ENCODE peak calls at places on chromosomes 16 and 17, in six cellular contexts. M is left lung, G is PC-9, Y is BE2C, N is esophagus squamous epithelium, Z is IMR-90. T is an unnamed sample. For H3K36me3 and H3K9me3, the result is how much of the 10 kb centered on the place peaks cover.

GRCh38 chr16:86827521-86827920 is 249.2 kb downstream of the FOXL1 start:
- DNase-seq in M (no peak), Y (no peak), Z (no peak), N (no peak), G (no peak), T (no peak)

GRCh38 chr16:52545544-52546262 is 1.2 kb downstream of the TOX3 start:
- DNase-seq in Y (peak), G (no peak), Z (no peak), M (no peak), N (no peak), T (no peak)

GRCh38 chr17:63497708-63498483 is 21.0 kb downstream of the ACE start:
- DNase-seq in N (no peak), Y (peak), M (no peak), G (no peak), Z (peak), T (no peak)

GRCh38 chr17:43844241-43844640 is 2.7 kb upstream of the CD300LG start:
- DNase-seq in M (no peak), G (no peak), Z (no peak), N (no peak), Y (no peak), T (no peak)

GRCh38 chr16:26413780-26414179 is 652.9 kb upstream of the C16orf82 start:
- DNase-seq in Y (no peak), G (no peak), Z (no peak), N (no peak), M (no peak), T (no peak)

GRCh38 chr17:37518816-37519215 is 29.1 kb downstream of the DUSP14 start:
- DNase-seq in N (no peak), G (no peak), Y (no peak), Z (no peak), M (no peak), T (no peak)

GRCh38 chr16:68197250-68197649 is 38.7 kb downstream of the ESRP2 start:
- DNase-seq in Y (no peak), M (no peak), N (no peak), Z (peak), G (no peak), T (no peak)

GRCh38 chr17:76383645-76384221 is 676 bp upstream of the SPHK1 start:
- DNase-seq in Y (peak), Z (peak), N (no peak), M (peak), G (no peak), T (peak)

GRCh38 chr17:28733346-28733745 is 4.8 kb downstream of the NEK8 start:
- DNase-seq in N (no peak), M (no peak), Z (no peak), Y (no peak), G (no peak), T (no peak)

GRCh38 chr17:48546924-48547838 is 2.3 kb upstream of the HOXB2 start:
- DNase-seq in G (no peak), Z (peak), N (no peak), M (no peak), Y (no peak), T (no peak)

DNA sequence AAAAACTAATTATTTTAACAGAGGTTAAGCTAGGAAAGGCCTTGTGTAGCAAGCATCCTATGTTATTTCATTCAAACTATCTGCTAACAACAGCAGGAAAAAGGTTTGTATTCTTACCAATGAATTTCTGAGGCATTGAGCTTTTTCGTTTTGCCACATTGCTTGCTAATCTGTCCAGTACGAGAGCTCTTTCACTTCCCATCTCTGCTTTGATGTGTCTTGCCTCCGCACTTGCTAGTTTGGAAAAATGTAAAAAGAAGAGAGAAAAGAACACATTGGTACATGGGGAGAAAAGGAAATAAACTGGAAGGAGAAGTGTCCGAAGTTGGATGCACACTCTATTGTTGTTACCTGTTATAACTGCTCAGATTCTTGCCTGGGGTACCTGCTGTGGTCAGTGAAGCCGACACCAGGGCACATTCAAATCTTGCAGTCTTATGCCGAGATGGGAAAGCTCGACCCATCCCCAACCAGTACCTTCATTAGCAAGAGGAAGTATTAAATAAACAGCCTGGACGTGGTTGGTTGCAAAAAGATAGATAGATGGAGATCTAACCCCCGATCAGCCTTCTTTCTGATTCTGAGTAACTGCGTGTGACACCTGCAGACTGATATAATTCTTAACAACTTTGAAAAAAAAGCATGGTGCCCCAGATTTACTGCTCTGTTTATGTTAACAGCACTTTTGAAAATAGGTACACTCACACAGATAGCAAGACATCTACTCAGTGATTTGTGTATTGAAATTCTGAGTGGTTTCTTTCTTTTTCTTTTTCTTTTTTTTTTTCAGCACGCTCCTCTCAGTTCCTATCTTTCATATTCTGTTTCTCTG is 40.0 kb downstream of the GRB7 start:
- DNase-seq in G (no peak), M (no peak), Z (no peak), N (no peak), Y (no peak), T (no peak)
- TF ChIP-seq CTCF in G (no peak), M (no peak), Z (no peak), N (no peak), Y (no peak), T (no peak)

DNA sequence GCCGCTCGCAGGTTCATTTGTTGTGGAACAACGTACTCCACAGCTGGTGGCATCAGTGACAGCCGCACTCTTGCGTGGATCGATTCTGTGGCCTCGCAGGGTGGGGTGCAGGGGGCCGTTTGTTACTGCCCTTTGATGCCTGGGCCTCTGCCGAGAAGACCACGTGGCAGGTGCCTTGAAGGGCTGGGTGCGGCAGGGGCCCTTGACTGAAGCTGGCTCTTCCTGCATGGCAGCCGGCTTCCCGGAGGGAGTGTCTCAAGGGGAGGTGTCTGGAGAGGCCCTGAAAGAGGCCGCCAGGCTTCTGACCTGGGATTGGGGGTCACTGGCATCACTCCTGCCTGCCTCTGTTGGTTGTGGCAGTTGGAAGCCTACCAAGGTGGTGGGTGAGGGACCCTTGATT is 43.8 kb downstream of the TBCD start:
- DNase-seq in M (peak), N (no peak), Z (no peak), Y (no peak), G (no peak), T (no peak)
- H3K36me3 ChIP-seq in M (under half), N (under half), Z (under half), Y (under half), G (under half), T (under half)

GRCh38 chr17:21297597-21297996 is 13.1 kb downstream of the MAP2K3 start:
- DNase-seq in Y (no peak), N (no peak), Z (no peak), M (no peak), G (no peak), T (no peak)
- H3K9me3 ChIP-seq in Y (under half), N (under half), Z (under half), M (under half), G (under half), T (under half)

GRCh38 chr17:77825621-77826020 is 132.9 kb upstream of the TNRC6C start:
- DNase-seq in Y (no peak), N (no peak), G (no peak), Z (no peak), M (no peak), T (no peak)
- TF ChIP-seq CTCF in Y (no peak), N (no peak), G (no peak), Z (no peak), M (no peak), T (no peak)

GRCh38 chr16:10386517-10387377 is 886 bp downstream of the ATF7IP2 start:
- DNase-seq in M (no peak), N (no peak), Y (no peak), Z (peak), G (no peak), T (no peak)

GRCh38 chr16:10385725-10386516 is at the start of gene ATF7IP2:
- DNase-seq in N (peak), Y (peak), M (peak), G (no peak), Z (peak), T (peak)

GRCh38 chr16:10390330-10390729 is 4.5 kb downstream of the ATF7IP2 start:
- DNase-seq in Z (no peak), Y (no peak), G (no peak), M (no peak), N (no peak), T (no peak)

GRCh38 chr16:10388987-10389386 is 3.1 kb downstream of the ATF7IP2 start:
- DNase-seq in Z (no peak), N (no peak), Y (no peak), G (no peak), M (no peak), T (no peak)

DNA sequence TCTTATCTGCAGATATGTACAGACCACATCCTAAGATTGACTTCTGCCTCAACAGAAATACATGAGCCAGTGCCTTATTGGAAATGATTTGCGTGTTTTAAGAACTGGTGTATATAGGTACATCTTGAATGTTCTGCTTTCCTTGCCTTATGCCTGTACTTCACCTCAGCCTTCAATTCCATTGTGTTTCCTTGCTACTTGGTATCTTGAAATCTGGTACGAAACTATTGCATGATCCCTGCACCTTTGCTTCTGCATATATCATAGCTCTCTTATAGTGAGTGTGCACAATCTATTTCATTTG is 1.5 kb downstream of the ATF7IP2 start:
- DNase-seq in Y (no peak), Z (no peak), N (no peak), G (no peak), M (no peak), T (no peak)
- H3K36me3 ChIP-seq in Y (under half), Z (under half), N (under half), G (under half), M (under half), T (under half)

GRCh38 chr17:56973520-56973919 is 4.4 kb upstream of the SCPEP1 start:
- DNase-seq in M (no peak), Z (peak), G (peak), N (no peak), Y (no peak), T (no peak)

GRCh38 chr17:56976941-56977570 is 875 bp upstream of the SCPEP1 start:
- DNase-seq in N (no peak), G (no peak), M (no peak), Z (no peak), Y (no peak), T (no peak)

GRCh38 chr17:56972111-56972730 is 5.7 kb upstream of the SCPEP1 start:
- DNase-seq in N (no peak), G (no peak), Z (no peak), M (no peak), Y (no peak), T (no peak)

GRCh38 chr17:56975656-56976055 is 2.3 kb upstream of the SCPEP1 start:
- DNase-seq in N (no peak), M (no peak), Y (no peak), Z (no peak), G (no peak), T (no peak)

DNA sequence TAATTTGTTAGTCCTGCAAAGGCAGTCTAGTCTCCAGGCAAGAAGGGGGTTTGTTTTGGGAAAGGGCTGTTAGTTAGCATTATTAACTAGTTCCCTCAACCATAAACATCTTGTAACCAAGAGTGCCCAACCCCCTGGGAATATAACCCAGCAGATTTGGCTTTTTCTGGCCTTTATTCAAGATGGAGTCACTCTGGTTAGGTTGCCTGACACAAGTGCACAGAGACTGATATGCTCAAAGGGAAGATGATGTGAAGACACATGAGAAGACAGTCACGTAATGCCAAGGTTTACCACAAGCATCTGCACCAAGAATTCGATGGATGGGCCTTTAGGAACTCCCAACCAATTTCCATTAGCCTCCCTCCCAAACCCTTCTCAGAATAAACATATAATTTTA is 3.9 kb upstream of the SCPEP1 start:
- DNase-seq in M (no peak), N (no peak), Z (no peak), Y (no peak), G (no peak), T (no peak)
- H3K9me3 ChIP-seq in M (under half), N (under half), Z (under half), Y (under half), G (under half), T (under half)